ENCODE peak calls at places on chromosomes 13 and 19, in five cellular contexts. Z is psoas muscle, W is Right ventricle myocardium inferior, P is natural killer cell, X is A549. Q is an unnamed sample.

GRCh38 chr19:892243-892996 is 567 bp downstream of the MED16 start:
- ATAC-seq in X (peak; percentile 66), Z (peak; percentile 70), W (peak; percentile 51), P (peak; percentile 68), Q (peak; percentile 54)

GRCh38 chr13:97539651-97540230 is 105.8 kb downstream of the RAP2A start:
- ATAC-seq in X (no peak), P (no peak), W (no peak), Z (no peak), Q (no peak)

GRCh38 chr19:55283548-55284393 is at the start of gene BRSK1:
- ATAC-seq in X (no peak), W (no peak), Z (no peak), P (no peak), Q (no peak)

GRCh38 chr13:48221301-48222190 is 11.5 kb upstream of the ITM2B start:
- ATAC-seq in W (peak; percentile 61), X (no peak), Z (no peak), P (peak; percentile 62), Q (no peak)

GRCh38 chr19:18090545-18091216 is 3.9 kb upstream of the IL12RB1 start:
- ATAC-seq in Z (no peak), P (no peak), W (peak; percentile 9), X (no peak), Q (no peak)

GRCh38 chr19:52473655-52474350 is 20.4 kb downstream of the ZNF578 start:
- ATAC-seq in P (no peak), W (no peak), Z (no peak), X (no peak), Q (no peak)

GRCh38 chr19:18650468-18651001 is 13.7 kb downstream of the KLHL26 start:
- ATAC-seq in P (no peak), X (no peak), Z (peak; percentile 50), W (peak; percentile 72), Q (no peak)

GRCh38 chr13:111282425-111282824 is 38.0 kb upstream of the TEX29 start:
- ATAC-seq in X (no peak), W (no peak), Z (no peak), P (no peak), Q (no peak)

GRCh38 chr13:48797761-48798160 is 144.0 kb downstream of the CYSLTR2 start:
- ATAC-seq in X (no peak), W (no peak), P (no peak), Z (no peak), Q (no peak)

GRCh38 chr13:113441661-113442060 is 11.6 kb downstream of the ADPRHL1 start:
- ATAC-seq in X (no peak), W (no peak), Z (no peak), P (peak; percentile 11), Q (no peak)

GRCh38 chr19:47228168-47228936 is 2.6 kb downstream of the BBC3 start:
- ATAC-seq in P (no peak), X (peak; percentile 40), W (no peak), Z (peak; percentile 23), Q (no peak)

GRCh38 chr13:105670179-105671015 is 865.1 kb downstream of the EFNB2 start:
- ATAC-seq in W (no peak), P (no peak), X (no peak), Z (no peak), Q (no peak)

GRCh38 chr19:21127001-21127400 is 14.8 kb upstream of the ZNF431 start:
- ATAC-seq in Z (no peak), W (no peak), X (no peak), P (no peak), Q (no peak)

GRCh38 chr19:48975947-48976847 is 11.1 kb downstream of the FTL start:
- ATAC-seq in P (no peak), W (no peak), X (peak; percentile 72), Z (no peak), Q (peak; percentile 36)

Q was measured in activated CD4-positive, CD25-positive, alpha-beta regulatory T cell treated with anti-CD3 and anti-CD28 coated beads, Interleukin-2, amount 50 U/mL, for 24 hours.